ENCODE peak calls at places on chromosome 17, in five cellular contexts. R, G, L, J and Z are unnamed samples.

GRCh38 chr17:18278867-18279266 is 18.4 kb downstream of the MIEF2 start:
- DNase-seq in R (no peak), G (no peak), L (no peak), J (no peak), Z (no peak)

GRCh38 chr17:74898376-74898946 is 5.0 kb upstream of the FADS6 start:
- DNase-seq in R (no peak), G (no peak), L (no peak), J (no peak), Z (no peak)

GRCh38 chr17:6498356-6498755 is 54.1 kb downstream of the PIMREG start:
- DNase-seq in R (no peak), G (no peak), L (no peak), J (no peak), Z (no peak)

GRCh38 chr17:66549312-66549705 is 246.9 kb downstream of the PRKCA start:
- DNase-seq in R (no peak), G (no peak), L (no peak), J (no peak), Z (no peak)

GRCh38 chr17:3033248-3033640 is 30.2 kb downstream of the OR1D5 start:
- DNase-seq in R (no peak), G (no peak), L (no peak), J (no peak), Z (no peak)

GRCh38 chr17:5468075-5468473 is 708 bp downstream of the DHX33 start:
- DNase-seq in R (peak; percentile 4), G (no peak), L (no peak), J (no peak), Z (no peak)

GRCh38 chr17:46866325-46866724 is 14.9 kb downstream of the WNT9B start:
- DNase-seq in R (no peak), G (no peak), L (no peak), J (no peak), Z (no peak)

GRCh38 chr17:81348097-81349055 is 46.9 kb upstream of the BAHCC1 start:
- DNase-seq in R (no peak), G (no peak), L (no peak), J (no peak), Z (no peak)

GRCh38 chr17:63547083-63547523 is 3.2 kb upstream of the DCAF7 start:
- DNase-seq in R (no peak), G (no peak), L (peak; percentile 2), J (no peak), Z (no peak)

GRCh38 chr17:47733047-47733413 is at the start of gene TBX21:
- DNase-seq in R (peak; percentile 78), G (no peak), L (peak; percentile 88), J (peak; percentile 78), Z (peak; percentile 73)

GRCh38 chr17:47615766-47616424 is 33.8 kb upstream of the KPNB1 start:
- DNase-seq in R (no peak), G (no peak), L (no peak), J (no peak), Z (no peak)

GRCh38 chr17:81043725-81044427 is 8.9 kb downstream of the BAIAP2 start:
- DNase-seq in R (no peak), G (no peak), L (peak; percentile 59), J (no peak), Z (peak; percentile 80)